ENCODE peak calls at places on chromosomes 1 and 21, in nine cellular contexts. E is fibroblast of the aortic adventitia, R is cardiac muscle cell, K is endothelial cell of umbilical vein, G is MCF 10A, X is AG09319, U is uterus, T is ovary, H is colonic mucosa. J is an unnamed sample.

GRCh38 chr1:30451532-30452125 is 271.8 kb downstream of the MATN1 start:
- DNase-seq in E (no peak), R (no peak), K (no peak), G (no peak), X (no peak), U (no peak), T (no peak), H (no peak), J (no peak)

GRCh38 chr1:152162826-152163463 is 3.9 kb upstream of the RPTN start:
- DNase-seq in E (peak), R (peak), K (no peak), G (peak), X (peak), U (no peak), T (no peak), H (no peak), J (peak)

GRCh38 chr1:203338335-203339036 is 12.4 kb downstream of the FMOD start:
- DNase-seq in E (peak), R (peak), K (peak), G (peak), X (no peak), U (peak), T (peak), H (peak), J (no peak)

GRCh38 chr1:83102630-83103071 is 896.3 kb downstream of the TTLL7 start:
- DNase-seq in E (no peak), R (no peak), K (no peak), G (no peak), X (no peak), U (no peak), T (no peak), H (no peak), J (no peak)

GRCh38 chr1:178947688-178948003 is 76.8 kb upstream of the ANGPTL1 start:
- DNase-seq in E (no peak), R (no peak), K (no peak), G (no peak), X (no peak), U (no peak), T (no peak), H (no peak), J (no peak)

GRCh38 chr1:98556521-98557158 is 104.9 kb upstream of the SNX7 start:
- DNase-seq in E (peak), R (peak), K (peak), G (peak), X (no peak), U (no peak), T (no peak), H (no peak), J (no peak)

GRCh38 chr1:59051007-59051406 is 245.9 kb upstream of the FGGY start:
- DNase-seq in E (no peak), R (no peak), K (no peak), G (no peak), X (no peak), U (no peak), T (no peak), H (no peak), J (no peak)

GRCh38 chr1:163035791-163036249 is 33.3 kb upstream of the RGS4 start:
- DNase-seq in E (peak), R (peak), K (peak), G (peak), X (peak), U (no peak), T (no peak), H (no peak), J (peak)

GRCh38 chr1:201708085-201708512 is 120.9 kb upstream of the IPO9 start:
- DNase-seq in E (peak), R (peak), K (no peak), G (peak), X (peak), U (peak), T (no peak), H (no peak), J (no peak)

GRCh38 chr1:207298666-207299065 is 22.8 kb upstream of the CD55 start:
- DNase-seq in E (no peak), R (no peak), K (peak), G (no peak), X (no peak), U (no peak), T (no peak), H (no peak), J (peak)

GRCh38 chr1:180084867-180085266 is 69.8 kb upstream of the QSOX1 start:
- DNase-seq in E (no peak), R (no peak), K (no peak), G (no peak), X (no peak), U (no peak), T (no peak), H (no peak), J (no peak)

GRCh38 chr1:192610114-192610958 is 25.6 kb upstream of the RGS13 start:
- DNase-seq in E (peak), R (peak), K (peak), G (peak), X (peak), U (no peak), T (no peak), H (no peak), J (no peak)

GRCh38 chr1:47178665-47179022 is 11.2 kb downstream of the PDZK1IP1 start:
- DNase-seq in E (no peak), R (no peak), K (no peak), G (no peak), X (no peak), U (no peak), T (no peak), H (no peak), J (no peak)

GRCh38 chr1:22142315-22143064 is 407 bp downstream of the WNT4 start:
- DNase-seq in E (peak), R (no peak), K (peak), G (peak), X (no peak), U (no peak), T (no peak), H (peak), J (no peak)

GRCh38 chr1:196152086-196152485 is 456.2 kb downstream of the KCNT2 start:
- DNase-seq in E (peak), R (no peak), K (peak), G (no peak), X (no peak), U (no peak), T (no peak), H (peak), J (no peak)

GRCh38 chr1:239898067-239898730 is 193.5 kb upstream of the FMN2 start:
- DNase-seq in E (peak), R (peak), K (peak), G (peak), X (peak), U (peak), T (peak), H (peak), J (peak)

GRCh38 chr1:92030701-92031107 is 919 bp downstream of the EPHX4 start:
- DNase-seq in E (peak), R (peak), K (peak), G (peak), X (no peak), U (no peak), T (no peak), H (no peak), J (peak)

DNA sequence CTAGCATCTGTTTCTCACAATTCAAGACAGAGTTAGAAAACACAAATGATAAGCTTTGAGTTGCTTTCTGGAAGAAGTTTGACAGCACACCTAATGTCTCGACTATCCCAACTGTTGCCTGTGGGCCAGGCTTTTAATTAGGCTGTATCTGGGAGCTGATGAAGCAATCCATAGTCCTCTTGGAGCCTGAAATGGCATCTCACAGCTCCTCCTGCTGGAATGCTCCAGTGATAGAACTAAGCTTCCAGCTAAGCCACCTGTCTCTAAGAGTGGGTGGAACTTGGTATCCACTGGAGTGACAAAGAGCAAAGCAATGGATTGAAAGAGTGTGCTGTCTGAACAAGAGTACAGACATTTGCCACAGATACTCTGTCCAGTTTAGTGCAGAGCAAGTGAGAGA is 605.3 kb upstream of the NR5A2 start:
- DNase-seq in E (peak), R (peak), K (peak), G (peak), X (peak), U (no peak), T (no peak), H (no peak), J (no peak)
- TF ChIP-seq CTCF in E (peak), R (peak), K (no peak), G (peak), X (peak), U (no peak), T (no peak), H (no peak), J (peak)

DNA sequence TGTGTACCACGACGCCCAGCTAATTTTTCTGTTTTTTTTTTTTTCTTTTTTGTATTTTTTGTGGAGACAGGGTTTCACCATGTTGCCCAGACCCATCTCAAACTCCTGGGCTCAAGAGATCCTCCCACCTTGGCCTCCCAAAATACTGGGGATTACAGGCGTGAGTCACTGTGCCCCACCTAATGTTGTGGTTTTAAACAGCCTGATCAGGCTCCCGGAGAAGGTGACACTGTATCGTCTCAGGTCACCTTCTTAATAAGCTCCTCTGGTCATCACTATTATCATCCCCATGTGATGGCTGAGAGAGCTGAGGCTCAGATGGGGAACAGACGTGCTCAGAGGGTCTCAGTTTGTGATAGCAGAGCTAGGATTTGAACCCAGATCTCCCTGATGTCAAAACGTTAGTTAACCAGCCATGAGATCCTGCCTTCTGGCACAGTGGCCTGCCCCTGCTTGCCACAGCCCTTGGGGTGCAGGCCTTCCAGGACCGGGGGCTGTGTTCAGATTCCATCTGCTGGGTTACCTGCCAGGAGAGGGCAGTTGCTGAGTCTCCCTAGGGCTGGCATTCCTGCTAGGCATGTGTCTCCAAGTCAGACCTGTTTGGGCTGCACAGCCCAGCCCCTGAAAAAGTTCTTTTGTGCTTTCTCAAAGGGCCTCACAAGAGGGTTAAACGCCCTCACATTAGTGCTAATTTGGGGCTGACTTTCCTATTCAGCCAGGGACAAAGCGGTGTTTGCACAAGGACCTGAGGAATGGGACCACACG is 32.7 kb upstream of the GRHL3 start:
- DNase-seq in E (no peak), R (no peak), K (no peak), G (peak), X (no peak), U (no peak), T (no peak), H (no peak), J (no peak)
- TF ChIP-seq CTCF in E (no peak), R (no peak), K (no peak), G (no peak), X (no peak), U (no peak), T (no peak), H (no peak), J (no peak)

GRCh38 chr1:214319930-214320329 is 39.0 kb downstream of the SMYD2 start:
- DNase-seq in E (no peak), R (no peak), K (no peak), G (no peak), X (no peak), U (no peak), T (no peak), H (no peak), J (no peak)
- TF ChIP-seq CTCF in E (peak), R (no peak), K (no peak), G (peak), X (no peak), U (no peak), T (no peak), H (no peak), J (no peak)

GRCh38 chr1:116125761-116126160 is 14.6 kb downstream of the MAB21L3 start:
- DNase-seq in E (no peak), R (no peak), K (no peak), G (no peak), X (no peak), U (no peak), T (no peak), H (peak), J (no peak)
- TF ChIP-seq CTCF in E (no peak), R (no peak), K (no peak), G (no peak), X (no peak), U (no peak), T (no peak), H (peak), J (no peak)

GRCh38 chr1:164625004-164625617 is 66.1 kb downstream of the PBX1 start:
- DNase-seq in E (no peak), R (no peak), K (peak), G (no peak), X (no peak), U (no peak), T (no peak), H (no peak), J (no peak)
- TF ChIP-seq CTCF in E (peak), R (peak), K (peak), G (peak), X (peak), U (peak), T (peak), H (no peak), J (peak)

DNA sequence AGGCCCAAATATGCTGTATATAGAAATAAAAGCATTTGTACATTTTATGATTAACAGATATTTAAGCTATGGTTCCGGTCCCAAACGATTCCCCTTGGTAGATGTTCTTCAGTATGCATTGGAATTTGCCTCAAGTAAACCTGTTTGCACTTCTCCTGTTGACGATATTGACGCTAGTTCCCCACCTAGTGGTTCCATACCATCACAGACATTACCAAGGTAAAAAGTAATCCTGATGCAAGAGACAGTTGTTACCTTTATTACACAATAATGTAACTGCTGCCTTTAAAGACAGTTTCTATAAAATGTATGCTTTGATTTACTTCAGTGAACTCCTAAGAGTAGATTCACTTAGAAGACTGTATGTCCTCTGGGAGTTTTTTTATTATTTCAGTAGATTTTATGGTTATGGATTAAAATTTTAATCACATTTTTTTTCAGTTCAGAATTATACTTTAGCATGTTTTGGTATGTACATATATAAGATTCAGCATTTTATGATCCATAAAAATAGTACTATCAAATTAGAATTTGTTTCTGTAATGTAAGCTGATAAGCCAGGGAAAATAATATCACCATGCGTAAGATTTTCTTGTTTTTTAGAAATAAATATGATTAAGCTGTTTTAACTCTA is 96.5 kb downstream of the USP25 start:
- DNase-seq in E (peak), R (peak), K (peak), G (peak), X (no peak), U (peak), T (no peak), H (peak), J (no peak)
- TF ChIP-seq CTCF in E (peak), R (peak), K (peak), G (peak), X (peak), U (peak), T (no peak), H (peak), J (peak)

GRCh38 chr21:45461369-45461750 is 56.4 kb downstream of the COL18A1 start:
- DNase-seq in E (no peak), R (no peak), K (no peak), G (no peak), X (no peak), U (no peak), T (no peak), H (no peak), J (no peak)
- TF ChIP-seq CTCF in E (no peak), R (no peak), K (no peak), G (no peak), X (no peak), U (no peak), T (no peak), H (no peak), J (no peak)

J was measured in kidney epithelial cell.